ENCODE peak calls at places on chromosome 7, in nine cellular contexts. V is psoas muscle; K is activated T-cell treated with anti-CD3 and anti-CD28 coated beads, Interleukin-2, amount 50 U/mL, for 1 hour; U is HEK293T; M is heart left ventricle; H is HTR-8/SVneo; X is colonic mucosa; W is GM19239; R is activated T-helper 1 cell treated with anti-CD3 and anti-CD28 coated beads, Interleukin-12 subunit alpha, Interleukin-12 subunit beta, Interleukin-2, Interleukin-4 antibody, amounts not matched to agents 30 ng/mL and 10 ng/mL and 1 ng/mL, durations not matched to agents 14 hours and 24 hours and 36 hours. C is an unnamed sample.

GRCh38 chr7:127652333-127653248 is 597 bp downstream of the SND1 start:
- DNase-seq in V (no peak), K (no peak), U (no peak), M (no peak), H (no peak), X (no peak), W (no peak), R (no peak), C (no peak)

GRCh38 chr7:149195180-149196150 is at the start of gene ZNF282:
- DNase-seq in V (peak), K (peak), U (peak), M (peak), H (peak), X (peak), W (peak), R (peak), C (peak)

GRCh38 chr7:157394246-157395191 is 57.7 kb downstream of the DNAJB6 start:
- DNase-seq in V (no peak), K (peak), U (no peak), M (peak), H (no peak), X (no peak), W (no peak), R (no peak), C (peak)

GRCh38 chr7:16293669-16294425 is 127.5 kb downstream of the CRPPA start:
- DNase-seq in V (no peak), K (no peak), U (no peak), M (no peak), H (no peak), X (no peak), W (no peak), R (no peak), C (no peak)

GRCh38 chr7:39184387-39184786 is 206.7 kb downstream of the POU6F2 start:
- DNase-seq in V (no peak), K (no peak), U (peak), M (no peak), H (no peak), X (no peak), W (no peak), R (no peak), C (no peak)

GRCh38 chr7:148773344-148773743 is 74.6 kb downstream of the CUL1 start:
- DNase-seq in V (no peak), K (peak), U (no peak), M (no peak), H (no peak), X (no peak), W (peak), R (peak), C (no peak)

GRCh38 chr7:130909161-130909836 is 175.3 kb upstream of the KLF14 start:
- DNase-seq in V (no peak), K (no peak), U (no peak), M (no peak), H (no peak), X (no peak), W (no peak), R (no peak), C (no peak)

GRCh38 chr7:71311576-71311975 is 179.6 kb downstream of the GALNT17 start:
- DNase-seq in V (no peak), K (no peak), U (no peak), M (no peak), H (no peak), X (no peak), W (no peak), R (no peak), C (no peak)

GRCh38 chr7:124330741-124331407 is 298.0 kb upstream of the TMEM229A start:
- DNase-seq in V (no peak), K (no peak), U (no peak), M (no peak), H (no peak), X (no peak), W (no peak), R (no peak), C (no peak)

C was measured in HS-5.